ENCODE peak calls at places on chromosomes 7 and 10, in ten cellular contexts. One of them, this sample, is unnamed.

GRCh38 chr10:132411561-132412253 is 14.7 kb downstream of the PWWP2B start:
- DNase-seq in fibroblast of the aortic adventitia: no peak
- DNase-seq in WERI-Rb-1: peak
- DNase-seq in A549: no peak
- DNase-seq in endothelial cell: no peak
- DNase-seq in neural crest cell: no peak
- DNase-seq in H9: no peak
- DNase-seq in dorsolateral prefrontal cortex: no peak
- DNase-seq in Calu3: no peak
- DNase-seq in brain microvascular endothelial cell: no peak
- DNase-seq in this sample: no peak

GRCh38 chr7:140867467-140868314 is 57.0 kb downstream of the BRAF start:
- DNase-seq in dorsolateral prefrontal cortex: no peak
- DNase-seq in Calu3: no peak
- DNase-seq in A549: no peak
- DNase-seq in WERI-Rb-1: no peak
- DNase-seq in H9: no peak
- DNase-seq in brain microvascular endothelial cell: no peak
- DNase-seq in endothelial cell: no peak
- DNase-seq in fibroblast of the aortic adventitia: no peak
- DNase-seq in neural crest cell: no peak
- DNase-seq in this sample: no peak

GRCh38 chr7:100572281-100572948 is 1.3 kb downstream of the SAP25 start:
- DNase-seq in H9: peak
- DNase-seq in brain microvascular endothelial cell: no peak
- DNase-seq in fibroblast of the aortic adventitia: no peak
- DNase-seq in dorsolateral prefrontal cortex: no peak
- DNase-seq in A549: no peak
- DNase-seq in WERI-Rb-1: no peak
- DNase-seq in endothelial cell: no peak
- DNase-seq in Calu3: no peak
- DNase-seq in neural crest cell: no peak
- DNase-seq in this sample: no peak

GRCh38 chr7:16078076-16078952 is 343.0 kb downstream of the CRPPA start:
- DNase-seq in Calu3: peak
- DNase-seq in fibroblast of the aortic adventitia: peak
- DNase-seq in neural crest cell: peak
- DNase-seq in WERI-Rb-1: peak
- DNase-seq in endothelial cell: peak
- DNase-seq in brain microvascular endothelial cell: peak
- DNase-seq in H9: no peak
- DNase-seq in dorsolateral prefrontal cortex: peak
- DNase-seq in A549: peak
- DNase-seq in this sample: no peak

GRCh38 chr7:77907281-77907680 is 108.7 kb downstream of the PHTF2 start:
- DNase-seq in fibroblast of the aortic adventitia: no peak
- DNase-seq in brain microvascular endothelial cell: no peak
- DNase-seq in A549: no peak
- DNase-seq in H9: no peak
- DNase-seq in endothelial cell: no peak
- DNase-seq in Calu3: no peak
- DNase-seq in dorsolateral prefrontal cortex: no peak
- DNase-seq in WERI-Rb-1: no peak
- DNase-seq in neural crest cell: no peak
- DNase-seq in this sample: no peak

GRCh38 chr7:18689535-18689934 is 194.0 kb downstream of the HDAC9 start:
- DNase-seq in endothelial cell: no peak
- DNase-seq in brain microvascular endothelial cell: no peak
- DNase-seq in A549: no peak
- DNase-seq in neural crest cell: no peak
- DNase-seq in H9: no peak
- DNase-seq in dorsolateral prefrontal cortex: no peak
- DNase-seq in Calu3: no peak
- DNase-seq in fibroblast of the aortic adventitia: no peak
- DNase-seq in WERI-Rb-1: no peak
- DNase-seq in this sample: no peak

GRCh38 chr10:48456361-48456804 is 148.5 kb downstream of the ARHGAP22 start:
- DNase-seq in fibroblast of the aortic adventitia: no peak
- DNase-seq in dorsolateral prefrontal cortex: no peak
- DNase-seq in neural crest cell: no peak
- DNase-seq in A549: no peak
- DNase-seq in H9: peak
- DNase-seq in brain microvascular endothelial cell: no peak
- DNase-seq in Calu3: no peak
- DNase-seq in endothelial cell: no peak
- DNase-seq in WERI-Rb-1: peak
- DNase-seq in this sample: no peak

GRCh38 chr10:43963379-43963778 is 314.7 kb upstream of the ZNF32 start:
- DNase-seq in Calu3: no peak
- DNase-seq in A549: no peak
- DNase-seq in brain microvascular endothelial cell: no peak
- DNase-seq in endothelial cell: no peak
- DNase-seq in dorsolateral prefrontal cortex: no peak
- DNase-seq in WERI-Rb-1: no peak
- DNase-seq in neural crest cell: no peak
- DNase-seq in H9: no peak
- DNase-seq in fibroblast of the aortic adventitia: no peak
- DNase-seq in this sample: no peak

GRCh38 chr10:59242057-59242456 is 65.6 kb downstream of the PHYHIPL start:
- DNase-seq in WERI-Rb-1: no peak
- DNase-seq in endothelial cell: no peak
- DNase-seq in dorsolateral prefrontal cortex: no peak
- DNase-seq in A549: no peak
- DNase-seq in brain microvascular endothelial cell: no peak
- DNase-seq in H9: no peak
- DNase-seq in Calu3: no peak
- DNase-seq in fibroblast of the aortic adventitia: no peak
- DNase-seq in neural crest cell: no peak
- DNase-seq in this sample: no peak

GRCh38 chr10:59243611-59244195 is 67.3 kb downstream of the PHYHIPL start:
- DNase-seq in dorsolateral prefrontal cortex: no peak
- DNase-seq in endothelial cell: no peak
- DNase-seq in Calu3: no peak
- DNase-seq in A549: no peak
- DNase-seq in WERI-Rb-1: no peak
- DNase-seq in neural crest cell: no peak
- DNase-seq in fibroblast of the aortic adventitia: no peak
- DNase-seq in brain microvascular endothelial cell: no peak
- DNase-seq in H9: no peak
- DNase-seq in this sample: no peak

GRCh38 chr10:59242991-59243390 is 66.5 kb downstream of the PHYHIPL start:
- DNase-seq in brain microvascular endothelial cell: no peak
- DNase-seq in dorsolateral prefrontal cortex: no peak
- DNase-seq in H9: no peak
- DNase-seq in fibroblast of the aortic adventitia: no peak
- DNase-seq in neural crest cell: no peak
- DNase-seq in Calu3: no peak
- DNase-seq in WERI-Rb-1: no peak
- DNase-seq in endothelial cell: no peak
- DNase-seq in A549: no peak
- DNase-seq in this sample: no peak

GRCh38 chr10:59237775-59238174 is 61.3 kb downstream of the PHYHIPL start:
- DNase-seq in neural crest cell: no peak
- DNase-seq in Calu3: no peak
- DNase-seq in endothelial cell: no peak
- DNase-seq in H9: no peak
- DNase-seq in A549: no peak
- DNase-seq in fibroblast of the aortic adventitia: no peak
- DNase-seq in brain microvascular endothelial cell: no peak
- DNase-seq in dorsolateral prefrontal cortex: no peak
- DNase-seq in WERI-Rb-1: no peak
- DNase-seq in this sample: no peak

GRCh38 chr10:59240581-59241183 is 64.2 kb downstream of the PHYHIPL start:
- DNase-seq in brain microvascular endothelial cell: peak
- DNase-seq in dorsolateral prefrontal cortex: no peak
- DNase-seq in Calu3: peak
- DNase-seq in A549: peak
- DNase-seq in fibroblast of the aortic adventitia: peak
- DNase-seq in endothelial cell: peak
- DNase-seq in H9: no peak
- DNase-seq in neural crest cell: peak
- DNase-seq in WERI-Rb-1: no peak
- DNase-seq in this sample: no peak
- TF ChIP-seq CTCF in brain microvascular endothelial cell: peak
- TF ChIP-seq CTCF in dorsolateral prefrontal cortex: peak
- TF ChIP-seq CTCF in Calu3: peak
- TF ChIP-seq CTCF in A549: peak
- TF ChIP-seq CTCF in fibroblast of the aortic adventitia: peak
- TF ChIP-seq CTCF in endothelial cell: peak
- TF ChIP-seq CTCF in H9: peak
- TF ChIP-seq CTCF in neural crest cell: peak
- TF ChIP-seq CTCF in WERI-Rb-1: no peak
- TF ChIP-seq CTCF in this sample: peak

GRCh38 chr7:70972693-70973092 is 159.3 kb upstream of the GALNT17 start:
- DNase-seq in fibroblast of the aortic adventitia: no peak
- DNase-seq in dorsolateral prefrontal cortex: no peak
- DNase-seq in A549: no peak
- DNase-seq in Calu3: no peak
- DNase-seq in brain microvascular endothelial cell: no peak
- DNase-seq in H9: no peak
- DNase-seq in endothelial cell: no peak
- DNase-seq in WERI-Rb-1: no peak
- DNase-seq in neural crest cell: no peak
- DNase-seq in this sample: no peak

GRCh38 chr7:70975816-70976215 is 156.1 kb upstream of the GALNT17 start:
- DNase-seq in neural crest cell: no peak
- DNase-seq in endothelial cell: no peak
- DNase-seq in fibroblast of the aortic adventitia: no peak
- DNase-seq in H9: no peak
- DNase-seq in brain microvascular endothelial cell: no peak
- DNase-seq in A549: no peak
- DNase-seq in Calu3: no peak
- DNase-seq in dorsolateral prefrontal cortex: no peak
- DNase-seq in WERI-Rb-1: no peak
- DNase-seq in this sample: no peak
- TF ChIP-seq CTCF in neural crest cell: no peak
- TF ChIP-seq CTCF in endothelial cell: no peak
- TF ChIP-seq CTCF in fibroblast of the aortic adventitia: no peak
- TF ChIP-seq CTCF in H9: no peak
- TF ChIP-seq CTCF in brain microvascular endothelial cell: no peak
- TF ChIP-seq CTCF in A549: no peak
- TF ChIP-seq CTCF in Calu3: no peak
- TF ChIP-seq CTCF in dorsolateral prefrontal cortex: no peak
- TF ChIP-seq CTCF in WERI-Rb-1: no peak
- TF ChIP-seq CTCF in this sample: no peak

DNA sequence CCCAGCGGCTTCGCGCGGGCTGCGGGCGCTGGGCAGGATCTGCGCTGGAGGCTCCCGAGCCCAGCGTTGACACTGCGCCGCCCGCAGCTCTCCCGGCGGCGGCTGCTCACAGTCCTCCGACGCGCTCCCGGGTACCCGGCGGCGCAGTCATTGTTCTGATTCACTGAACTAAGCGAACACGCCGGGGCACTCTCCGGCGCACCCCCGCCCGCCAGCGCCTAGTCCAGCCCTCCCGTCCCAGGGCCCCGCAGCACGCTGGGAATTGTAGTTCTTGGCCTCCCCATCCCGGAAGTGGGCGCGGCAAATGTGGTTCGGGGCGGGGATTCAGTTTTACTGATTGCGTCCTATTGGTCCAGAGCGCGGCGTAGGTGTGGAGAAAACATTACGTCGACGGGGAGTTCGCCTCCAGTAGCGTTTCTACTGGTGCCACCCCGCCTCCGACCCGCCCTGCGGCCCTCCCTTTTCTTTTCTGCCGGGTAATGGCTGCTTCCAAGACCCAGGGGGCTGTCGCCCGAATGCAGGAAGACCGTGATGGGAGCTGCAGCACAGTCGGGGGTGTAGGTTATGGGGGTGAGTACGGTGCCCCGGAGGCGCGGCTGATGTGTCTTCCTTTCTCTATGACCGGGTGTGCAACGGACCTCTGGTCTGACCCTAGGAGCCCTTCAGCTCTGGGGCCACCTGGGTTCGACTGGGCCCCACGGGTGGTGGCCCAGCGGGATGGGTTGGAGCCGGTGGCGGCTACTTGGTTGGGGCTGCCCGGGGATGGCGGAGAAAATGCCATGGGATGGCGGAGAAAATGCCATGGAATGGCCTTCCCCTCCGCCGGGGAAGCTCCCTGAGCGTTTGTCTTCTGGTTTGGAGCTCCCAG is at the start of the genes DOCK4 and ZNF277:
- DNase-seq in endothelial cell: peak
- DNase-seq in H9: peak
- DNase-seq in A549: peak
- DNase-seq in WERI-Rb-1: peak
- DNase-seq in neural crest cell: peak
- DNase-seq in dorsolateral prefrontal cortex: peak
- DNase-seq in Calu3: peak
- DNase-seq in fibroblast of the aortic adventitia: peak
- DNase-seq in brain microvascular endothelial cell: peak
- DNase-seq in this sample: peak
- TF ChIP-seq CTCF in endothelial cell: no peak
- TF ChIP-seq CTCF in H9: no peak
- TF ChIP-seq CTCF in A549: no peak
- TF ChIP-seq CTCF in WERI-Rb-1: no peak
- TF ChIP-seq CTCF in neural crest cell: no peak
- TF ChIP-seq CTCF in dorsolateral prefrontal cortex: no peak
- TF ChIP-seq CTCF in Calu3: no peak
- TF ChIP-seq CTCF in fibroblast of the aortic adventitia: peak
- TF ChIP-seq CTCF in brain microvascular endothelial cell: no peak
- TF ChIP-seq CTCF in this sample: no peak

DNA sequence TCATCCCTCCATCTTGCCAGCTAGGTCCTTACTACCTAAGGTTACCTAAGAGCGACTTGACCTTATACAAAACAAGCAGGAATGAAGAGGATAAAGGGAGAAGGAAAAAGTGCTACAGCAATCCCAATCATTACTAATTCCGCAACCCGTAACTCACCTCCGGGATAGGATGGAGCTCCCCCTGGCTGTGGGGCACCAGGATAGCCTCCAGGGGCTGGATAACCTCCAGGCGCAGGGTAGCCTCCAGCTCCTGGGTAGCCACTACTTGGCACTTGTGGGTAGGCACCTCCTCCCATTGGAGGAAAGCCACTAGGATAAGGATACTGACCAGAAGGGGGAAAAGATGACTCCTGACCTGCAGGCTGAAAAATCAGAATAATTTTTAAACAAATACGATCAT is 15.8 kb downstream of the ANXA7 start:
- DNase-seq in H9: peak
- DNase-seq in fibroblast of the aortic adventitia: no peak
- DNase-seq in endothelial cell: no peak
- DNase-seq in Calu3: peak
- DNase-seq in brain microvascular endothelial cell: no peak
- DNase-seq in A549: peak
- DNase-seq in neural crest cell: no peak
- DNase-seq in dorsolateral prefrontal cortex: no peak
- DNase-seq in WERI-Rb-1: no peak
- DNase-seq in this sample: no peak
- TF ChIP-seq CTCF in H9: peak
- TF ChIP-seq CTCF in fibroblast of the aortic adventitia: no peak
- TF ChIP-seq CTCF in endothelial cell: peak
- TF ChIP-seq CTCF in Calu3: peak
- TF ChIP-seq CTCF in brain microvascular endothelial cell: peak
- TF ChIP-seq CTCF in A549: peak
- TF ChIP-seq CTCF in neural crest cell: peak
- TF ChIP-seq CTCF in dorsolateral prefrontal cortex: no peak
- TF ChIP-seq CTCF in WERI-Rb-1: peak
- TF ChIP-seq CTCF in this sample: no peak